ENCODE peak calls at places on chromosomes 7 and 10, in eight cellular contexts. One of them, this sample, is unnamed.

GRCh38 chr10:1741450-1741849 is 4.1 kb upstream of the ADARB2 start:
- DNase-seq in breast epithelium: no peak
- DNase-seq in GM23248: no peak
- DNase-seq in HepG2: no peak
- DNase-seq in Caco-2: no peak
- DNase-seq in body of pancreas: no peak
- DNase-seq in WERI-Rb-1: no peak
- DNase-seq in left ventricle myocardium inferior: no peak
- DNase-seq in this sample: no peak

GRCh38 chr10:100554902-100555301 is 19.2 kb downstream of the HIF1AN start:
- DNase-seq in GM23248: no peak
- DNase-seq in Caco-2: no peak
- DNase-seq in left ventricle myocardium inferior: no peak
- DNase-seq in body of pancreas: peak; percentile 22
- DNase-seq in HepG2: peak; percentile 23
- DNase-seq in WERI-Rb-1: no peak
- DNase-seq in breast epithelium: no peak
- DNase-seq in this sample: no peak

GRCh38 chr7:82699773-82700186 is 256.2 kb upstream of the CACNA2D1 start:
- DNase-seq in HepG2: no peak
- DNase-seq in GM23248: peak; percentile 31
- DNase-seq in left ventricle myocardium inferior: no peak
- DNase-seq in body of pancreas: peak; percentile 5
- DNase-seq in Caco-2: no peak
- DNase-seq in WERI-Rb-1: no peak
- DNase-seq in breast epithelium: no peak
- DNase-seq in this sample: peak; percentile 9

GRCh38 chr10:490891-491571 is 198.4 kb downstream of the DIP2C start:
- DNase-seq in WERI-Rb-1: no peak
- DNase-seq in GM23248: peak; percentile 89
- DNase-seq in Caco-2: peak; percentile 35
- DNase-seq in HepG2: no peak
- DNase-seq in body of pancreas: no peak
- DNase-seq in breast epithelium: no peak
- DNase-seq in left ventricle myocardium inferior: peak; percentile 58
- DNase-seq in this sample: peak; percentile 78

GRCh38 chr7:41886257-41886905 is 183.5 kb upstream of the INHBA start:
- DNase-seq in HepG2: no peak
- DNase-seq in left ventricle myocardium inferior: peak; percentile 28
- DNase-seq in body of pancreas: peak; percentile 56
- DNase-seq in breast epithelium: no peak
- DNase-seq in Caco-2: no peak
- DNase-seq in GM23248: peak; percentile 95
- DNase-seq in WERI-Rb-1: no peak
- DNase-seq in this sample: no peak

GRCh38 chr10:104045151-104046089 is 40.3 kb downstream of the COL17A1 start:
- DNase-seq in body of pancreas: peak; percentile 56
- DNase-seq in HepG2: peak; percentile 45
- DNase-seq in left ventricle myocardium inferior: no peak
- DNase-seq in WERI-Rb-1: peak; percentile 76
- DNase-seq in breast epithelium: no peak
- DNase-seq in GM23248: peak; percentile 89
- DNase-seq in Caco-2: peak; percentile 71
- DNase-seq in this sample: peak; percentile 82

GRCh38 chr7:30231271-30231670 is 53.1 kb upstream of the ZNRF2 start:
- DNase-seq in WERI-Rb-1: no peak
- DNase-seq in left ventricle myocardium inferior: no peak
- DNase-seq in Caco-2: no peak
- DNase-seq in breast epithelium: no peak
- DNase-seq in body of pancreas: no peak
- DNase-seq in GM23248: no peak
- DNase-seq in HepG2: peak; percentile 43
- DNase-seq in this sample: no peak

GRCh38 chr7:47601119-47601880 is 19.4 kb upstream of the TNS3 start:
- DNase-seq in HepG2: peak; percentile 40
- DNase-seq in WERI-Rb-1: no peak
- DNase-seq in body of pancreas: no peak
- DNase-seq in Caco-2: no peak
- DNase-seq in GM23248: peak; percentile 92
- DNase-seq in left ventricle myocardium inferior: no peak
- DNase-seq in breast epithelium: no peak
- DNase-seq in this sample: no peak

GRCh38 chr7:12089951-12090756 is 120.9 kb upstream of the TMEM106B start:
- DNase-seq in WERI-Rb-1: no peak
- DNase-seq in body of pancreas: no peak
- DNase-seq in left ventricle myocardium inferior: no peak
- DNase-seq in breast epithelium: no peak
- DNase-seq in Caco-2: no peak
- DNase-seq in GM23248: no peak
- DNase-seq in HepG2: no peak
- DNase-seq in this sample: peak; percentile 33

GRCh38 chr10:18377898-18378297 is 237.7 kb downstream of the CACNB2 start:
- DNase-seq in breast epithelium: no peak
- DNase-seq in GM23248: no peak
- DNase-seq in WERI-Rb-1: no peak
- DNase-seq in HepG2: no peak
- DNase-seq in left ventricle myocardium inferior: no peak
- DNase-seq in body of pancreas: no peak
- DNase-seq in Caco-2: no peak
- DNase-seq in this sample: no peak

GRCh38 chr10:81018898-81019890 is 481.5 kb downstream of the SH2D4B start:
- DNase-seq in left ventricle myocardium inferior: no peak
- DNase-seq in body of pancreas: peak; percentile 31
- DNase-seq in HepG2: peak; percentile 49
- DNase-seq in GM23248: peak; percentile 55
- DNase-seq in breast epithelium: no peak
- DNase-seq in WERI-Rb-1: peak; percentile 52
- DNase-seq in Caco-2: peak; percentile 46
- DNase-seq in this sample: peak; percentile 61

GRCh38 chr7:4779118-4779517 is 3.7 kb downstream of the AP5Z1 start:
- DNase-seq in left ventricle myocardium inferior: no peak
- DNase-seq in GM23248: no peak
- DNase-seq in WERI-Rb-1: no peak
- DNase-seq in breast epithelium: no peak
- DNase-seq in body of pancreas: no peak
- DNase-seq in Caco-2: no peak
- DNase-seq in HepG2: no peak
- DNase-seq in this sample: no peak

DNA sequence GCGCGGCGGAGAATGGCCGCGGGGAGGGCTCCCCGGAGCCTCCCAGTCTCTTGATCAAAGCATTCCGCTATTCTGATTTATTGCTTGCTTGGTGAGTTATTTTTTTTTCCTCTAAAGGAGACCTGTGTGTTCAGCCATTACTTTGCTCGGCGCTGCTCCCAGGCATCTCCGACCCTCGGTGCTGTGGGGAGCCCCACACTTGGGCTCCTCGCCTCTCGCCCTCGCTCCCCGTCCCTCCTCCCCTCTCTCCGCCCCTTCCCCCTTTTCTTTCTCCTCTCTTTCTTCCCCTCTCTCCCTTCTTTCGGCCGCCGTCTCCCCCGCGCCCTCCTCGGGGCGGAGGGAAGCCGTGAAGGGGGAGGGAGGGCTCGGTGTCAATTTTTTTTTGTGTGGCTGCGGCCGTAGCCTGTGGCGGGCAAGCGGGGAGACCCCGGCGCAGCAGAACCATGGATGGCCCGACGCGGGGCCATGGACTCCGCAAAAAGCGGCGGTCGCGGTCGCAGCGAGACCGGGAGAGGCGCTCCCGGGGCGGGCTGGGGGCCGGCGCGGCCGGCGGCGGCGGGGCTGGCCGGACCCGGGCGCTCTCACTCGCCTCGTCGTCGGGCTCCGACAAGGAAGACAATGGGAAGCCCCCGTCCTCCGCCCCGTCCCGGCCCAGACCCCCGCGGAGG is 1.1 kb downstream of the AUTS2 start:
- DNase-seq in GM23248: peak; percentile 41
- DNase-seq in body of pancreas: no peak
- DNase-seq in Caco-2: no peak
- DNase-seq in HepG2: no peak
- DNase-seq in WERI-Rb-1: peak; percentile 16
- DNase-seq in breast epithelium: no peak
- DNase-seq in left ventricle myocardium inferior: no peak
- DNase-seq in this sample: no peak
- H3K27me3 ChIP-seq in GM23248: peaks cover 28% of the 10 kb centered on the region
- H3K27me3 ChIP-seq in body of pancreas: no peaks in the 10 kb centered on the region
- H3K27me3 ChIP-seq in Caco-2: no peaks in the 10 kb centered on the region
- H3K27me3 ChIP-seq in HepG2: peaks cover 38% of the 10 kb centered on the region
- H3K27me3 ChIP-seq in WERI-Rb-1: no peaks in the 10 kb centered on the region
- H3K27me3 ChIP-seq in breast epithelium: no peaks in the 10 kb centered on the region
- H3K27me3 ChIP-seq in left ventricle myocardium inferior: no peaks in the 10 kb centered on the region
- H3K27me3 ChIP-seq in this sample: peaks cover 24% of the 10 kb centered on the region

GRCh38 chr7:158263110-158263963 is 324.3 kb downstream of the PTPRN2 start:
- DNase-seq in HepG2: peak; percentile 63
- DNase-seq in WERI-Rb-1: no peak
- DNase-seq in left ventricle myocardium inferior: no peak
- DNase-seq in Caco-2: no peak
- DNase-seq in breast epithelium: no peak
- DNase-seq in body of pancreas: no peak
- DNase-seq in GM23248: no peak
- DNase-seq in this sample: no peak
- H3K27me3 ChIP-seq in HepG2: no peaks in the 10 kb centered on the region
- H3K27me3 ChIP-seq in WERI-Rb-1: no peaks in the 10 kb centered on the region
- H3K27me3 ChIP-seq in left ventricle myocardium inferior: peaks cover 54% of the 10 kb centered on the region
- H3K27me3 ChIP-seq in Caco-2: no peaks in the 10 kb centered on the region
- H3K27me3 ChIP-seq in breast epithelium: no peaks in the 10 kb centered on the region
- H3K27me3 ChIP-seq in body of pancreas: no peaks in the 10 kb centered on the region
- H3K27me3 ChIP-seq in GM23248: no peaks in the 10 kb centered on the region
- H3K27me3 ChIP-seq in this sample: no peaks in the 10 kb centered on the region

GRCh38 chr7:97004237-97004930 is 969 bp upstream of the DLX6 start:
- DNase-seq in GM23248: no peak
- DNase-seq in Caco-2: no peak
- DNase-seq in HepG2: no peak
- DNase-seq in body of pancreas: no peak
- DNase-seq in WERI-Rb-1: no peak
- DNase-seq in breast epithelium: no peak
- DNase-seq in left ventricle myocardium inferior: no peak
- DNase-seq in this sample: no peak

GRCh38 chr7:97005764-97006145 is 402 bp downstream of the DLX6 start:
- DNase-seq in GM23248: no peak
- DNase-seq in Caco-2: no peak
- DNase-seq in breast epithelium: no peak
- DNase-seq in left ventricle myocardium inferior: no peak
- DNase-seq in HepG2: peak; percentile 21
- DNase-seq in WERI-Rb-1: no peak
- DNase-seq in body of pancreas: no peak
- DNase-seq in this sample: no peak

GRCh38 chr7:97006951-97007861 is 1.9 kb downstream of the DLX6 start:
- DNase-seq in left ventricle myocardium inferior: no peak
- DNase-seq in Caco-2: no peak
- DNase-seq in breast epithelium: no peak
- DNase-seq in body of pancreas: no peak
- DNase-seq in HepG2: no peak
- DNase-seq in GM23248: no peak
- DNase-seq in WERI-Rb-1: peak; percentile 26
- DNase-seq in this sample: no peak

GRCh38 chr7:97004931-97005763 is at the start of gene DLX6:
- DNase-seq in left ventricle myocardium inferior: no peak
- DNase-seq in Caco-2: peak; percentile 90
- DNase-seq in body of pancreas: no peak
- DNase-seq in HepG2: peak; percentile 93
- DNase-seq in GM23248: peak; percentile 21
- DNase-seq in breast epithelium: no peak
- DNase-seq in WERI-Rb-1: peak; percentile 94
- DNase-seq in this sample: peak; percentile 32

GRCh38 chr7:97006146-97006950 is 995 bp downstream of the DLX6 start:
- DNase-seq in body of pancreas: no peak
- DNase-seq in left ventricle myocardium inferior: no peak
- DNase-seq in GM23248: peak; percentile 53
- DNase-seq in HepG2: peak; percentile 72
- DNase-seq in WERI-Rb-1: peak; percentile 82
- DNase-seq in breast epithelium: no peak
- DNase-seq in Caco-2: peak; percentile 82
- DNase-seq in this sample: peak; percentile 51
- H3K27me3 ChIP-seq in body of pancreas: peaks cover 9% of the 10 kb centered on the region
- H3K27me3 ChIP-seq in left ventricle myocardium inferior: peaks cover 100% of the 10 kb centered on the region
- H3K27me3 ChIP-seq in GM23248: peaks cover 91% of the 10 kb centered on the region
- H3K27me3 ChIP-seq in HepG2: no peaks in the 10 kb centered on the region
- H3K27me3 ChIP-seq in WERI-Rb-1: no peaks in the 10 kb centered on the region
- H3K27me3 ChIP-seq in breast epithelium: peaks cover 98% of the 10 kb centered on the region
- H3K27me3 ChIP-seq in Caco-2: no peaks in the 10 kb centered on the region
- H3K27me3 ChIP-seq in this sample: peaks cover 100% of the 10 kb centered on the region

DNA sequence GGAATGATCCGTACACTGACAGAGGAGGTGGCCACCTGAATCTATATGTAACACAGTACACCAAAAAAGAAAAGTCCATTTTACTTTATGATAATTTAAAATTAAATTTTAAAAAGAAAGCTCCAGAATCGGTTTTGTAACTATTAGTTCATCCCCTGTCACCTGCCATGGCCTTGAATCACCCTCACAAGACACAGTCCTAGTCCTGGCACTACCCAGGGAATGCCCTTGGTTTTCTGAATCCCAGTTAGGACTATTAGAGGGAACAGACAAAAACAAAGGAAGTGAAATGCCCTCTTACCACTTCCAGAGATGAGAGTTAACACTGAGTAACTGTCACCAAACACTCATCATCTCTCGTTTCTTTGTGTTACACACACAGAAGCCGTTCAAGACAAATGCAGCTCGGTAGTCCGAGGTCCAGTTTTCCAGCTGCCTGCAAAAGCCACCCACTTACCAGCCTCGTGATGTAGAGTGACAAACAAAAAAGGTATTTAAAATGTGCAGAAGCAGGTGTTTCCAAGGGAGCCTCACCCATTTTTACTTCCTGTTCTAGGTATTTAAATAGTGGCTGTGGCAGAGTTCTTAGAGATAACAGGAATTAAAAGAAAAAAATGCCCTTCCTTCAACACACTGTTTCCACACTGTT is 6.1 kb downstream of the PTPRN2 start:
- DNase-seq in left ventricle myocardium inferior: no peak
- DNase-seq in WERI-Rb-1: no peak
- DNase-seq in body of pancreas: peak; percentile 82
- DNase-seq in breast epithelium: no peak
- DNase-seq in HepG2: peak; percentile 80
- DNase-seq in Caco-2: peak; percentile 82
- DNase-seq in GM23248: no peak
- DNase-seq in this sample: no peak
- H3K27me3 ChIP-seq in left ventricle myocardium inferior: peaks cover 63% of the 10 kb centered on the region
- H3K27me3 ChIP-seq in WERI-Rb-1: no peaks in the 10 kb centered on the region
- H3K27me3 ChIP-seq in body of pancreas: no peaks in the 10 kb centered on the region
- H3K27me3 ChIP-seq in breast epithelium: peaks cover 38% of the 10 kb centered on the region
- H3K27me3 ChIP-seq in HepG2: no peaks in the 10 kb centered on the region
- H3K27me3 ChIP-seq in Caco-2: no peaks in the 10 kb centered on the region
- H3K27me3 ChIP-seq in GM23248: peaks cover 21% of the 10 kb centered on the region
- H3K27me3 ChIP-seq in this sample: peaks cover 37% of the 10 kb centered on the region

GRCh38 chr7:27165089-27165654 is at the start of gene HOXA9:
- DNase-seq in WERI-Rb-1: no peak
- DNase-seq in breast epithelium: no peak
- DNase-seq in left ventricle myocardium inferior: peak; percentile 32
- DNase-seq in HepG2: no peak
- DNase-seq in GM23248: peak; percentile 99
- DNase-seq in body of pancreas: peak; percentile 43
- DNase-seq in Caco-2: peak; percentile 81
- DNase-seq in this sample: no peak
- H3K27me3 ChIP-seq in WERI-Rb-1: peaks cover 59% of the 10 kb centered on the region
- H3K27me3 ChIP-seq in breast epithelium: peaks cover 61% of the 10 kb centered on the region
- H3K27me3 ChIP-seq in left ventricle myocardium inferior: peaks cover 100% of the 10 kb centered on the region
- H3K27me3 ChIP-seq in HepG2: peaks cover 47% of the 10 kb centered on the region
- H3K27me3 ChIP-seq in GM23248: no peaks in the 10 kb centered on the region
- H3K27me3 ChIP-seq in body of pancreas: no peaks in the 10 kb centered on the region
- H3K27me3 ChIP-seq in Caco-2: no peaks in the 10 kb centered on the region
- H3K27me3 ChIP-seq in this sample: peaks cover 100% of the 10 kb centered on the region

GRCh38 chr10:62813453-62813852 is 2.7 kb downstream of the EGR2 start:
- DNase-seq in HepG2: no peak
- DNase-seq in body of pancreas: no peak
- DNase-seq in GM23248: no peak
- DNase-seq in Caco-2: no peak
- DNase-seq in breast epithelium: no peak
- DNase-seq in WERI-Rb-1: no peak
- DNase-seq in left ventricle myocardium inferior: no peak
- DNase-seq in this sample: no peak
- H3K27me3 ChIP-seq in HepG2: peaks cover 23% of the 10 kb centered on the region
- H3K27me3 ChIP-seq in body of pancreas: no peaks in the 10 kb centered on the region
- H3K27me3 ChIP-seq in GM23248: peaks cover 4% of the 10 kb centered on the region
- H3K27me3 ChIP-seq in Caco-2: peaks cover 16% of the 10 kb centered on the region
- H3K27me3 ChIP-seq in breast epithelium: peaks cover 18% of the 10 kb centered on the region
- H3K27me3 ChIP-seq in WERI-Rb-1: peaks cover 44% of the 10 kb centered on the region
- H3K27me3 ChIP-seq in left ventricle myocardium inferior: peaks cover 35% of the 10 kb centered on the region
- H3K27me3 ChIP-seq in this sample: peaks cover 64% of the 10 kb centered on the region